ENCODE peak calls at places on chromosome 3, in seven cellular contexts. S, Y, T, K, P, G and L are unnamed samples.

GRCh38 chr3:56806407-56806806 is 4.7 kb upstream of the ARHGEF3 start:
- DNase-seq in S (no peak), Y (no peak), T (no peak), K (no peak), P (no peak), G (no peak), L (no peak)

GRCh38 chr3:136671921-136672320 is 80.3 kb downstream of the STAG1 start:
- DNase-seq in S (no peak), Y (no peak), T (no peak), K (no peak), P (no peak), G (no peak), L (no peak)

GRCh38 chr3:110646496-110646895 is 425.1 kb upstream of the NECTIN3 start:
- DNase-seq in S (no peak), Y (no peak), T (no peak), K (no peak), P (no peak), G (no peak), L (no peak)

GRCh38 chr3:169227911-169228310 is 435.6 kb downstream of the MECOM start:
- DNase-seq in S (no peak), Y (no peak), T (no peak), K (no peak), P (no peak), G (no peak), L (no peak)

GRCh38 chr3:47916696-47917095 is 99.5 kb downstream of the MAP4 start:
- DNase-seq in S (no peak), Y (no peak), T (no peak), K (no peak), P (no peak), G (no peak), L (no peak)

GRCh38 chr3:136624894-136625815 is 127.0 kb downstream of the STAG1 start:
- DNase-seq in S (no peak), Y (no peak), T (peak; percentile 27), K (no peak), P (no peak), G (peak; percentile 45), L (no peak)

GRCh38 chr3:127041264-127041820 is 58.4 kb downstream of the PLXNA1 start:
- DNase-seq in S (no peak), Y (peak; percentile 43), T (no peak), K (no peak), P (no peak), G (no peak), L (no peak)

GRCh38 chr3:175082631-175083030 is 223.5 kb downstream of the NAALADL2 start:
- DNase-seq in S (no peak), Y (no peak), T (no peak), K (no peak), P (no peak), G (no peak), L (no peak)

GRCh38 chr3:2823016-2823415 is 287.2 kb downstream of the IL5RA start:
- DNase-seq in S (no peak), Y (no peak), T (no peak), K (no peak), P (no peak), G (no peak), L (no peak)

GRCh38 chr3:15361494-15362214 is 29.3 kb upstream of the SH3BP5 start:
- DNase-seq in S (peak; percentile 67), Y (no peak), T (peak; percentile 83), K (peak; percentile 48), P (no peak), G (no peak), L (no peak)

GRCh38 chr3:123159926-123160635 is 41.7 kb upstream of the SEC22A start:
- DNase-seq in S (no peak), Y (no peak), T (no peak), K (no peak), P (no peak), G (no peak), L (no peak)

GRCh38 chr3:127147291-127147905 is 45.5 kb upstream of the PRR23E start:
- DNase-seq in S (no peak), Y (no peak), T (no peak), K (no peak), P (no peak), G (no peak), L (no peak)

GRCh38 chr3:131960324-131960723 is 74.5 kb downstream of the CPNE4 start:
- DNase-seq in S (no peak), Y (no peak), T (peak; percentile 19), K (no peak), P (no peak), G (no peak), L (no peak)

GRCh38 chr3:78343221-78343620 is 1303.3 kb downstream of the ROBO2 start:
- DNase-seq in S (no peak), Y (no peak), T (no peak), K (no peak), P (no peak), G (no peak), L (no peak)

GRCh38 chr3:16559664-16560365 is 45.4 kb downstream of the DAZL start:
- DNase-seq in S (no peak), Y (no peak), T (no peak), K (no peak), P (no peak), G (no peak), L (no peak)

GRCh38 chr3:47404955-47405790 is 24.4 kb downstream of the PTPN23 start:
- DNase-seq in S (no peak), Y (no peak), T (peak; percentile 23), K (no peak), P (no peak), G (no peak), L (peak; percentile 86)

GRCh38 chr3:31680072-31680870 is 147.5 kb downstream of the STT3B start:
- DNase-seq in S (no peak), Y (no peak), T (no peak), K (no peak), P (no peak), G (peak; percentile 71), L (no peak)

GRCh38 chr3:133835961-133836360 is 30.3 kb downstream of the SRPRB start:
- DNase-seq in S (no peak), Y (no peak), T (no peak), K (no peak), P (no peak), G (no peak), L (no peak)

GRCh38 chr3:11037241-11037873 is 44.8 kb downstream of the SLC6A1 start:
- DNase-seq in S (no peak), Y (no peak), T (no peak), K (no peak), P (no peak), G (no peak), L (no peak)

GRCh38 chr3:155217591-155217990 is 75.9 kb downstream of the STRIT1 start:
- DNase-seq in S (no peak), Y (no peak), T (peak; percentile 83), K (no peak), P (no peak), G (no peak), L (no peak)

GRCh38 chr3:128006061-128006470 is 46.2 kb upstream of the SEC61A1 start:
- DNase-seq in S (no peak), Y (no peak), T (no peak), K (no peak), P (no peak), G (no peak), L (no peak)

GRCh38 chr3:41997702-41998551 is 36.0 kb upstream of the ULK4 start:
- DNase-seq in S (no peak), Y (no peak), T (no peak), K (no peak), P (no peak), G (no peak), L (no peak)

GRCh38 chr3:45558431-45558830 is 36.1 kb upstream of the LIMD1 start:
- DNase-seq in S (no peak), Y (no peak), T (no peak), K (no peak), P (no peak), G (no peak), L (no peak)

GRCh38 chr3:163924600-163924999 is 1153.7 kb downstream of the SI start:
- DNase-seq in S (peak; percentile 79), Y (no peak), T (no peak), K (no peak), P (no peak), G (no peak), L (no peak)

GRCh38 chr3:194521514-194522260 is 34.9 kb upstream of the ATP13A3 start:
- DNase-seq in S (no peak), Y (no peak), T (peak; percentile 69), K (no peak), P (no peak), G (no peak), L (no peak)

GRCh38 chr3:149813367-149814281 is 609 bp downstream of the RNF13 start:
- DNase-seq in S (peak; percentile 32), Y (peak; percentile 48), T (peak; percentile 56), K (peak; percentile 19), P (no peak), G (peak; percentile 29), L (peak; percentile 44)

DNA sequence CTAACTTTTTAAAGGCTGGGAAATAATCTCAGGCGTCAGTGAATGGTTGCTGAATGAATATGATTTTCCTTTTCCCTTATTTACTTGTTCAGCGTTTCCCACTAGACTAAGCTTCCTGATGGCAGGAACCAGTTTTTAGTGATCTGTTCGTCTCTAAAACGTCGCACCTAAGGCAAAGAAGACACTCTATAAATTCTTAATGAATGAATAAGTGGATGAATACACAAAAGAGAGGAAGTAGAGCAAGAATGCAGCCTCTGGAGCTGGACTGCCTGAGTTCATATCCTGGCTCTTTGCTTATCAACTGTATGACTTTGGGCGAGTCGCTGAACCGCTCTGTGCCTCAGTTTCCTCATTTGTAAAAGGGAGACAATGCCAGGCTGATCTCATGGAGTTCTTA is 38.7 kb downstream of the WNT7A start:
- DNase-seq in S (no peak), Y (no peak), T (peak; percentile 19), K (no peak), P (no peak), G (no peak), L (no peak)
- H3K4me1 ChIP-seq in S (no peaks in the 10 kb centered on the region), Y (no peaks in the 10 kb centered on the region), T (peaks cover 48% of the 10 kb centered on the region), K (no peaks in the 10 kb centered on the region), P (no peaks in the 10 kb centered on the region), G (no peaks in the 10 kb centered on the region), L (no peaks in the 10 kb centered on the region)

GRCh38 chr3:158264894-158265293 is 155.0 kb downstream of the RSRC1 start:
- DNase-seq in S (no peak), Y (no peak), T (no peak), K (no peak), P (no peak), G (no peak), L (no peak)
- H3K9me3 ChIP-seq in S (peaks cover 20% of the 10 kb centered on the region), Y (peaks cover 18% of the 10 kb centered on the region), T (peaks cover 11% of the 10 kb centered on the region), K (no peaks in the 10 kb centered on the region), P (no peaks in the 10 kb centered on the region), G (peaks cover 5% of the 10 kb centered on the region), L (no peaks in the 10 kb centered on the region)

DNA sequence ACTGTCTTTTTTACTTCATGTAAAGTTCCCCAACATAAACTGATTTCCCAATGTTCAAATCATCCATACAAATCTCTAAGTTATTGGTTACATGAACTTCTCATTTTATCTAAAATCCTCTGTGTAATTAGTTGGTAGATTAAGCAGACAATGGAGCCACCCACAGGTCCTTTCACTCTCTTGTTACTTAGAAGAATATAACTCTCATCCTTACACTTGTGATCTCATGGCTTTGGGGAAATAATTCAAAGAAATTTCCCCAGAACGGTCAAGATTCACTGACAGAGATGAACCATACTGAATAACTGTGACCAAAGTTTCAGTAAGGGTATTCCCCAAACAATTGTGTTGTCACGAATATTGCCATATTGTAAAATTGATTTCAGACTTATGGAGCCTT is 1102.6 kb upstream of the EPHA6 start:
- DNase-seq in S (no peak), Y (no peak), T (no peak), K (no peak), P (no peak), G (no peak), L (no peak)
- TF ChIP-seq CTCF in S (no peak), Y (no peak), T (no peak), K (no peak), P (no peak), G (no peak), L (no peak)

GRCh38 chr3:37569991-37570390 is 291.7 kb upstream of the CTDSPL start:
- DNase-seq in S (no peak), Y (no peak), T (no peak), K (no peak), P (no peak), G (no peak), L (no peak)
- H3K4me1 ChIP-seq in S (no peaks in the 10 kb centered on the region), Y (peaks cover 10% of the 10 kb centered on the region), T (no peaks in the 10 kb centered on the region), K (no peaks in the 10 kb centered on the region), P (peaks cover 8% of the 10 kb centered on the region), G (no peaks in the 10 kb centered on the region), L (no peaks in the 10 kb centered on the region)